ENCODE peak calls at places on chromosomes 7 and 10, in ten cellular contexts. N, F, Q, X, L, P, C, M, O and J are unnamed samples.

GRCh38 chr10:47190301-47190700 is 109.7 kb upstream of the GDF10 start:
- DNase-seq in Q (no peak), P (no peak), M (peak; percentile 74), F (no peak), X (no peak), L (no peak), N (no peak), C (no peak), O (no peak), J (no peak)

GRCh38 chr7:12258074-12258473 is 47.0 kb downstream of the TMEM106B start:
- DNase-seq in L (no peak), C (no peak), M (no peak), O (no peak), X (no peak), F (no peak), Q (no peak), P (no peak), N (no peak), J (no peak)

GRCh38 chr7:29915481-29916215 is 74.0 kb downstream of the SCRN1 start:
- DNase-seq in F (no peak), C (no peak), O (no peak), L (no peak), X (no peak), P (no peak), M (no peak), Q (no peak), N (no peak), J (no peak)

GRCh38 chr10:104334965-104335650 is 3.2 kb downstream of the ITPRIP start:
- DNase-seq in F (no peak), L (no peak), C (no peak), P (peak; percentile 14), X (peak; percentile 75), M (peak; percentile 60), N (no peak), O (no peak), Q (no peak), J (no peak)

GRCh38 chr7:24018331-24018730 is 265.7 kb upstream of the NPY start:
- DNase-seq in Q (no peak), X (no peak), L (no peak), O (no peak), F (no peak), P (no peak), N (no peak), C (no peak), M (no peak), J (no peak)

GRCh38 chr7:44222776-44223261 is 22.0 kb downstream of the YKT6 start:
- DNase-seq in F (no peak), C (no peak), P (no peak), Q (no peak), M (no peak), O (no peak), X (peak; percentile 72), L (no peak), N (no peak), J (no peak)

GRCh38 chr7:35253680-35254495 is at the start of gene TBX20:
- DNase-seq in F (no peak), X (peak; percentile 74), M (no peak), O (peak; percentile 79), L (peak; percentile 69), C (no peak), Q (no peak), N (no peak), P (no peak), J (no peak)

GRCh38 chr7:11858026-11858425 is 26.0 kb upstream of the THSD7A start:
- DNase-seq in X (no peak), F (no peak), Q (no peak), O (no peak), N (no peak), M (no peak), P (no peak), L (no peak), C (no peak), J (no peak)

GRCh38 chr7:26101471-26102151 is 50.4 kb upstream of the NFE2L3 start:
- DNase-seq in M (no peak), F (peak; percentile 51), P (no peak), C (no peak), L (no peak), Q (peak; percentile 26), N (no peak), O (peak; percentile 44), X (peak; percentile 81), J (no peak)

GRCh38 chr7:31308642-31309041 is 31.9 kb downstream of the NEUROD6 start:
- DNase-seq in L (no peak), P (no peak), O (no peak), F (no peak), M (no peak), X (no peak), Q (no peak), C (no peak), N (no peak), J (no peak)

GRCh38 chr10:125048101-125048864 is 106.4 kb downstream of the ZRANB1 start:
- DNase-seq in X (peak; percentile 93), M (peak; percentile 81), P (peak; percentile 54), N (peak; percentile 18), Q (peak; percentile 17), C (peak; percentile 57), O (peak; percentile 94), F (peak; percentile 79), L (peak; percentile 86), J (no peak)
- H3K27ac ChIP-seq in X (no peak overlapping the region), M (peak overlapping the region; percentile 28), P (no peak overlapping the region), N (no peak overlapping the region), Q (no peak overlapping the region), C (no peak overlapping the region), O (no peak overlapping the region), F (peak overlapping the region; percentile 9), L (peak overlapping the region; percentile 40), J (no peak overlapping the region)

DNA sequence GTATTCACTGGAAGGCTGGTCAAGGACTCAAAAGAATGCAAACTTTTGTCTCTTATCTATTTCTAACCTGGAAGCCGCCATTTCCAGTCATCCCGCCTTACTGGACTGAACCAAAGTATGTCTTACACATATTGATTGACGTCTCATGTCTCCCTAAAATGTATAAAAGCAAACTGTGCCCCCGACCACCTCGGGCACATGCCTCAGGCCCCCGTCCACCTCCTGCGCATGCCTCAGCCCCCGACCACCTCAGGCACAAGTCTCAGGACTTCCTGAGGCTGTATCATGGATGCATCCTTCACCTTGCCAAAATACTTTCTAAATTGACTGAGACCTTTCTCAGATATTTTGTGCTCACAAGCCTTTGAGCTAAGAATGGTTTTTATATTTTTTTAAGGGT is 148.6 kb downstream of the PTPRN2 start:
- DNase-seq in C (no peak), L (no peak), X (peak; percentile 34), N (no peak), F (no peak), M (no peak), O (no peak), Q (no peak), P (no peak), J (no peak)
- H3K9me3 ChIP-seq in C (no peaks in the 10 kb centered on the region), L (no peaks in the 10 kb centered on the region), X (no peaks in the 10 kb centered on the region), N (no peaks in the 10 kb centered on the region), F (no peaks in the 10 kb centered on the region), M (no peaks in the 10 kb centered on the region), O (no peaks in the 10 kb centered on the region), Q (no peaks in the 10 kb centered on the region), P (no peaks in the 10 kb centered on the region), J (no peaks in the 10 kb centered on the region)

DNA sequence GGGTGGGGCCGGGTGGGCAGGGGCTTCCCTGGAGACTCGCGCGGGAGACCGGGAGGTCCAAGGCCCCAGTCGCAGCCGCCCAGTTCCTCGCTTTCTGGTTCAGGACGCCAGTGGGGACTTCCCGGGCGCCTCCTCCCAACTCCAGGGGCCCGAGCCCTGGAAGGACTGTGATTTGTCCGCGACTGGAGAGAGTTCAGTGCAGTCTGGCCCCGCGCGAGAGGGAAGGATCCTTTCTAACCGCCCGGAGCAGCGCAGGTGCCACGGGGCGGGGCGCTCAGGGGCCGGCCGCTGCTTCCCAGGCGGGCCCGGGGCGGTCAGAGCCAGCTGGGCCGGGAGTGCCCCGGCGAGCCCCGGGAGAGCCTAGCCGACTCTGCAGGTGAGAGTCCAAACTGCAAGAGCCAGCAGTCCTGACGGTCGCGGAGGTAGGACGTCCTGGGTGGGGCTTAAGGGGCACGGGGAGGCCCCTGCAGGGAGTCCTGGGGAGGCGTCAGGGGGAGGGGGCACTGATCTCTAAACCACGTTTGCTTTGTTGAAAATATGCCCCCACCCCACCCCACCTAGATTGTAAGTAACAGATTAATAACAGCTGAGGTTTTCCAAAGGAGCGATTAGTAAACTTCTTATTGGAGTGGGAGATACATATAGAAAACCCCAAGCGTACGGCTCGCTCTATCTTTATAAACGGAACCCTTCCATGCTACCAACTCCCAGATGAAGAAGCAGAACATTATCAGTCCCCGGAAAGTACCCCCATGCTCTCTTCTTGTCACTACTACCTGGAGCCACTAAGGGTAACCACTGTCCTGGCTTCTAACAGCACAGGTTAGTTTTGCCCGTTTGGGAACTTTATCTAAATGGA is 8.2 kb downstream of the NKX2-3 start:
- DNase-seq in Q (no peak), O (peak; percentile 54), P (no peak), C (no peak), M (peak; percentile 47), N (no peak), F (no peak), L (no peak), X (no peak), J (no peak)
- H3K27me3 ChIP-seq in Q (no peaks in the 10 kb centered on the region), O (peaks cover 80% of the 10 kb centered on the region), P (peaks cover 16% of the 10 kb centered on the region), C (peaks cover 32% of the 10 kb centered on the region), M (peaks cover 24% of the 10 kb centered on the region), N (peaks cover 9% of the 10 kb centered on the region), F (peaks cover 22% of the 10 kb centered on the region), L (peaks cover 97% of the 10 kb centered on the region), X (peaks cover 37% of the 10 kb centered on the region), J (peaks cover 18% of the 10 kb centered on the region)

GRCh38 chr10:33335550-33335799 is 1.0 kb upstream of the NRP1 start:
- DNase-seq in C (no peak), X (no peak), Q (no peak), N (no peak), F (no peak), L (no peak), O (peak; percentile 28), P (no peak), M (peak; percentile 98), J (no peak)

GRCh38 chr10:33335800-33336605 is 1.5 kb upstream of the NRP1 start:
- DNase-seq in O (peak; percentile 49), X (peak; percentile 82), M (peak; percentile 100), N (no peak), L (peak; percentile 78), F (peak; percentile 35), C (no peak), P (no peak), Q (no peak), J (no peak)

GRCh38 chr10:33334839-33335549 is 527 bp upstream of the NRP1 start:
- DNase-seq in N (peak; percentile 20), F (peak; percentile 76), C (no peak), L (peak; percentile 87), O (peak; percentile 73), Q (peak; percentile 21), P (no peak), X (peak; percentile 84), M (peak; percentile 91), J (no peak)

GRCh38 chr10:33333260-33334169 is 952 bp downstream of the NRP1 start:
- DNase-seq in L (no peak), F (peak; percentile 9), N (peak; percentile 35), X (no peak), C (no peak), P (peak; percentile 26), M (peak; percentile 65), Q (no peak), O (no peak), J (no peak)

DNA sequence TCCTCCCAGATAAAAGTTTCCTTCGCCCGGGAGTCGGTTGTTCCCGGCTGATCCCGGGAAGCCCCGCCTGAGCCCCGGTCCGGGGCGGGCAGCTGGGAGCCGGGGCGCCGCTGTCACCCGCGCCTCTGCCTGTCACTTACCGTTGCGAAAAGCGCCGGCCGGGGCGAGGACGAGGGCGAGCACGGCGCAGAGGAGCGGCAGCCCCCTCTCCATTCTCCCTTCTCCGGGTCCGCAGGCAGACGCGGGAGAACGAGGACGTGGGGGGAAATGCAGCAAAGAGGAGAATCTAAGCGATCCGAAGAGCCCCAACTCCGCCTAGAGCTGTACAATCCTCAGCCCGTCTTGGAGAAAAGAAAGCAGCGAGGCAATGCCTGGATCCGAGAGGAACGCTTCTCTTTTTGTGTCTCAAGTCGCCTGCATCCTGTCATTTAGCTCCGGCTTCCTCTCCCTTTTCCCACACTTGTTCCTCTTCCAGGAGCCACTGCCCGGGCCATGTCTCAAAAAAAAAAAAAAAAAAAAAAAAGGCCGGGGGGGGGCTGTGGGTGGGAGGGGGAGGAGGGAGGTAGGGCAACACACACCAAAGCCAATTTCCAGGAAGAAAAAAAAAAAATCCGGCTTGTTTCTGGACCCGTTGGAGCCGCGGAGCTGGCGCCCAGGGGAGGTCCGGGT is at the start of gene NRP1:
- DNase-seq in X (peak; percentile 78), P (no peak), O (peak; percentile 29), C (no peak), N (no peak), M (peak; percentile 97), Q (peak; percentile 20), F (peak; percentile 56), L (peak; percentile 66), J (no peak)
- H3K27ac ChIP-seq in X (peak within 1 kb of the TSS; percentile 80), P (no peak within 1 kb of the TSS), O (no peak within 1 kb of the TSS), C (peak within 1 kb of the TSS; percentile 88), N (no peak within 1 kb of the TSS), M (peak within 1 kb of the TSS; percentile 86), Q (no peak within 1 kb of the TSS), F (peak within 1 kb of the TSS; percentile 50), L (peak within 1 kb of the TSS; percentile 99), J (no peak within 1 kb of the TSS)